ENCODE peak calls at places on chromosomes 5 and 9, in four cellular contexts. G is HTR-8/SVneo, F is AML-193, R is adipocyte. K is an unnamed sample.

GRCh38 chr9:85914108-85914507 is 26.8 kb upstream of the NAA35 start:
- DNase-seq in G (no peak), F (no peak), R (no peak), K (no peak)

GRCh38 chr9:33778700-33779351 is 16.5 kb upstream of the PRSS3 start:
- DNase-seq in G (peak), F (peak), R (peak), K (peak)

GRCh38 chr9:109705515-109705914 is 74.5 kb upstream of the PALM2AKAP2 start:
- DNase-seq in G (no peak), F (no peak), R (peak), K (no peak)

GRCh38 chr5:98214240-98215051 is 559.0 kb upstream of the RGMB start:
- DNase-seq in G (no peak), F (no peak), R (no peak), K (no peak)

GRCh38 chr5:128536861-128537305 is 1.2 kb downstream of the FBN2 start:
- DNase-seq in G (no peak), F (no peak), R (peak), K (no peak)

GRCh38 chr5:150124596-150124995 is 31.0 kb downstream of the PDGFRB start:
- DNase-seq in G (no peak), F (no peak), R (no peak), K (no peak)

GRCh38 chr5:179623906-179624741 is 653 bp upstream of the HNRNPH1 start:
- DNase-seq in G (peak), F (peak), R (peak), K (peak)

GRCh38 chr5:159448-160172 is 31.7 kb upstream of the LRRC14B start:
- DNase-seq in G (no peak), F (no peak), R (peak), K (no peak)

GRCh38 chr5:3659907-3660306 is 64.3 kb downstream of the IRX1 start:
- DNase-seq in G (no peak), F (no peak), R (no peak), K (no peak)